ENCODE peak calls at places on chromosomes 16 and 17, in seven cellular contexts. U is K562, R is HepG2, J is SK-N-SH, M is HCT116, E is GM12878, L is H1. C is an unnamed sample.

GRCh38 chr17:29004081-29004692 is 1.6 kb downstream of the SEZ6 start:
- DNase-seq in L (no peak), M (no peak), E (no peak), R (no peak), U (no peak), J (no peak), C (peak)

GRCh38 chr16:1532081-1532760 is 1.2 kb upstream of the TMEM204 start:
- DNase-seq in U (no peak), R (no peak), L (no peak), M (no peak), E (no peak), J (no peak), C (no peak)

GRCh38 chr16:83932955-83933673 is 19.9 kb upstream of the OSGIN1 start:
- DNase-seq in E (no peak), R (no peak), J (no peak), U (no peak), M (no peak), L (no peak), C (no peak)

GRCh38 chr17:32516940-32517711 is 30.3 kb downstream of the CDK5R1 start:
- DNase-seq in U (no peak), E (no peak), R (no peak), L (no peak), M (no peak), J (no peak), C (no peak)

GRCh38 chr17:5500247-5500803 is 14.0 kb downstream of the MIS12 start:
- DNase-seq in M (no peak), U (no peak), R (no peak), L (no peak), E (no peak), J (no peak), C (no peak)

GRCh38 chr16:57688987-57689771 is 5.4 kb upstream of the DRC7 start:
- DNase-seq in E (no peak), L (no peak), M (no peak), J (peak), U (no peak), R (no peak), C (no peak)

GRCh38 chr17:61211233-61211632 is 188.4 kb upstream of the TBX2 start:
- DNase-seq in M (no peak), U (no peak), J (no peak), R (no peak), L (no peak), E (no peak), C (no peak)

GRCh38 chr16:66972983-66973382 is 11.9 kb downstream of the CES3 start:
- DNase-seq in L (no peak), E (no peak), U (no peak), J (no peak), R (no peak), M (no peak), C (no peak)

GRCh38 chr16:69619514-69619913 is 53.7 kb downstream of the NFAT5 start:
- DNase-seq in M (no peak), L (no peak), U (peak), E (no peak), J (peak), R (no peak), C (no peak)

GRCh38 chr16:89330177-89330856 is 112.8 kb downstream of the ZNF778 start:
- DNase-seq in R (peak), L (no peak), U (peak), J (no peak), E (no peak), M (peak), C (no peak)

GRCh38 chr17:12519956-12520594 is 145.6 kb upstream of the MYOCD start:
- DNase-seq in J (no peak), M (no peak), R (no peak), L (no peak), U (no peak), E (no peak), C (no peak)

GRCh38 chr17:43020789-43021738 is 1.1 kb downstream of the VAT1 start:
- DNase-seq in E (no peak), U (peak), J (peak), R (peak), M (no peak), L (peak), C (peak)

GRCh38 chr17:77372444-77373297 is 231.9 kb downstream of the SEC14L1 start:
- DNase-seq in R (peak), J (peak), E (no peak), U (peak), M (no peak), L (peak), C (no peak)

GRCh38 chr17:80887639-80888175 is 103.9 kb upstream of the CHMP6 start:
- DNase-seq in R (no peak), E (no peak), J (no peak), L (no peak), U (no peak), M (no peak), C (no peak)

GRCh38 chr16:76428858-76429257 is 151.7 kb downstream of the CNTNAP4 start:
- DNase-seq in R (peak), M (no peak), U (no peak), E (no peak), L (no peak), J (no peak), C (no peak)

GRCh38 chr17:31571124-31571892 is 179.8 kb downstream of the RAB11FIP4 start:
- DNase-seq in R (no peak), M (no peak), E (no peak), L (no peak), U (no peak), J (no peak), C (no peak)

GRCh38 chr17:50363217-50364060 is 9.5 kb downstream of the MRPL27 start:
- DNase-seq in U (no peak), E (no peak), J (peak), L (peak), R (peak), M (no peak), C (no peak)

GRCh38 chr17:62653831-62654829 is 26.7 kb downstream of the MRC2 start:
- DNase-seq in L (no peak), U (peak), J (peak), M (no peak), R (no peak), E (no peak), C (peak)

GRCh38 chr17:4156750-4157381 is 13.9 kb downstream of the CYB5D2 start:
- DNase-seq in E (no peak), U (peak), R (no peak), M (no peak), L (peak), J (no peak), C (no peak)

GRCh38 chr17:7745748-7746470 is 28.4 kb downstream of the DNAH2 start:
- DNase-seq in U (no peak), E (no peak), L (no peak), M (peak), R (peak), J (no peak), C (no peak)

GRCh38 chr16:50335198-50335958 is 33.4 kb downstream of the BRD7 start:
- DNase-seq in J (no peak), R (no peak), U (no peak), E (no peak), L (no peak), M (no peak), C (no peak)

GRCh38 chr17:61568219-61569072 is 22.6 kb downstream of the NACA2 start:
- DNase-seq in E (no peak), R (peak), U (no peak), M (peak), J (no peak), L (no peak), C (peak)

GRCh38 chr17:4998027-4998665 is 396 bp downstream of the KIF1C start:
- DNase-seq in J (peak), R (peak), E (no peak), M (no peak), L (peak), U (no peak), C (peak)

GRCh38 chr16:69077251-69077650 is 28.2 kb upstream of the HAS3 start:
- DNase-seq in E (no peak), R (no peak), M (peak), J (no peak), U (no peak), L (no peak), C (no peak)

GRCh38 chr16:55370762-55371482 is 46.9 kb downstream of the IRX6 start:
- DNase-seq in M (no peak), L (peak), R (peak), J (peak), E (no peak), U (no peak), C (peak)

GRCh38 chr16:24977673-24978065 is 37.5 kb downstream of the ARHGAP17 start:
- DNase-seq in J (no peak), E (no peak), R (peak), U (no peak), M (no peak), L (no peak), C (no peak)

GRCh38 chr16:57616241-57616640 is 12.2 kb upstream of the ADGRG1 start:
- DNase-seq in U (no peak), J (peak), R (no peak), L (peak), E (no peak), M (no peak), C (no peak)

GRCh38 chr16:31201511-31202401 is 804 bp downstream of the PYCARD start:
- DNase-seq in J (peak), M (no peak), R (no peak), U (peak), E (no peak), L (peak), C (no peak)

GRCh38 chr16:31199430-31200041 is 3.0 kb downstream of the PYCARD start:
- DNase-seq in R (no peak), E (no peak), L (no peak), U (no peak), J (no peak), M (no peak), C (no peak)

GRCh38 chr16:31198207-31198882 is 4.2 kb downstream of the PYCARD start:
- DNase-seq in R (no peak), E (no peak), U (no peak), L (no peak), M (no peak), J (no peak), C (no peak)

GRCh38 chr16:31202402-31203385 is at the start of gene PYCARD:
- DNase-seq in L (peak), U (peak), J (peak), M (no peak), R (no peak), E (no peak), C (no peak)

GRCh38 chr16:31200821-31201510 is 1.6 kb downstream of the PYCARD start:
- DNase-seq in R (no peak), J (no peak), E (no peak), M (no peak), U (no peak), L (no peak), C (no peak)
- TF ChIP-seq JUND in R (no peak), J (no peak), E (no peak), M (no peak), U (no peak), L (no peak), C (no peak)

GRCh38 chr17:66829883-66830282 is 5.0 kb upstream of the CACNG5 start:
- DNase-seq in J (no peak), U (no peak), L (no peak), E (no peak), R (no peak), M (no peak), C (no peak)
- TF ChIP-seq JUND in J (no peak), U (no peak), L (no peak), E (no peak), R (no peak), M (no peak), C (no peak)

GRCh38 chr16:84999857-85000480 is 11.4 kb downstream of the ZDHHC7 start:
- DNase-seq in U (no peak), L (no peak), R (no peak), M (no peak), J (no peak), E (no peak), C (no peak)
- TF ChIP-seq JUND in U (no peak), L (no peak), R (no peak), M (no peak), J (no peak), E (no peak), C (no peak)

GRCh38 chr17:41690497-41690896 is 1.8 kb downstream of the EIF1 start:
- DNase-seq in L (no peak), R (no peak), E (no peak), J (no peak), M (no peak), U (no peak), C (no peak)

GRCh38 chr17:41691031-41691777 is 2.5 kb downstream of the EIF1 start:
- DNase-seq in M (no peak), R (no peak), L (no peak), U (no peak), J (no peak), E (no peak), C (no peak)

GRCh38 chr17:41688641-41689496 is at the start of gene EIF1:
- DNase-seq in M (peak), R (peak), L (peak), U (peak), J (peak), E (peak), C (peak)

GRCh38 chr17:41687828-41688640 is 651 bp upstream of the EIF1 start:
- DNase-seq in L (peak), R (peak), J (peak), M (no peak), U (no peak), E (no peak), C (peak)

GRCh38 chr17:41689497-41690299 is 1.0 kb downstream of the EIF1 start:
- DNase-seq in E (no peak), L (peak), R (peak), U (no peak), M (no peak), J (peak), C (no peak)
- TF ChIP-seq JUND in E (no peak), L (no peak), R (peak), U (no peak), M (no peak), J (no peak), C (no peak)

GRCh38 chr17:67152824-67153223 is 92.2 kb downstream of the HELZ start:
- DNase-seq in U (no peak), E (no peak), R (no peak), M (no peak), J (no peak), L (no peak), C (no peak)

GRCh38 chr17:67150826-67151225 is 94.2 kb downstream of the HELZ start:
- DNase-seq in U (no peak), J (no peak), L (no peak), R (no peak), M (no peak), E (no peak), C (no peak)

GRCh38 chr17:67156269-67157199 is 88.5 kb downstream of the HELZ start:
- DNase-seq in J (no peak), L (no peak), M (no peak), U (no peak), E (no peak), R (no peak), C (no peak)

GRCh38 chr17:67148352-67148751 is 96.6 kb downstream of the HELZ start:
- DNase-seq in R (no peak), E (no peak), U (no peak), M (no peak), L (no peak), J (no peak), C (no peak)

GRCh38 chr17:67151717-67152116 is 93.3 kb downstream of the HELZ start:
- DNase-seq in U (no peak), E (no peak), L (no peak), M (peak), J (no peak), R (no peak), C (no peak)
- TF ChIP-seq JUND in U (no peak), E (no peak), L (no peak), M (peak), J (peak), R (no peak), C (no peak)

DNA sequence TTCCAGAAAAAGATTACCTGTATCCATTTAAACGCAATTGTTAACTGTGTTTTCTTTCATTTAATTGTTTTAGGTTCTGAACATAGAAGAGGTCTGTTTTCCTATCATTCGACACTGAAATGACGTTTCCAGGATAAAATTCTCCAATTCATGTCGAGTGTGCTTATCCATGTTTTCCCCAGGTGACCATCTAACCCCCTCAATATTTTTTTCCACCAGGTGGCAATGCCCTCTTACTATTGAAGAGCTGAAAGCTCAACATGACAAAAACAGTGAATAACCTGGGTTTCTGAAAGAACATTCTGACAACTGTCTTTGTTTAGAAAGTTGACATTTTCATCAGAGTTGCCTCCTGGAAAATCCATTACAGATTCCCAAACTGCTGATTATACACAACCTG is 948.7 kb downstream of the KCNJ2 start:
- DNase-seq in M (peak), J (peak), L (no peak), U (no peak), E (no peak), R (no peak), C (peak)
- TF ChIP-seq JUND in M (no peak), J (no peak), L (no peak), U (no peak), E (no peak), R (no peak), C (no peak)

DNA sequence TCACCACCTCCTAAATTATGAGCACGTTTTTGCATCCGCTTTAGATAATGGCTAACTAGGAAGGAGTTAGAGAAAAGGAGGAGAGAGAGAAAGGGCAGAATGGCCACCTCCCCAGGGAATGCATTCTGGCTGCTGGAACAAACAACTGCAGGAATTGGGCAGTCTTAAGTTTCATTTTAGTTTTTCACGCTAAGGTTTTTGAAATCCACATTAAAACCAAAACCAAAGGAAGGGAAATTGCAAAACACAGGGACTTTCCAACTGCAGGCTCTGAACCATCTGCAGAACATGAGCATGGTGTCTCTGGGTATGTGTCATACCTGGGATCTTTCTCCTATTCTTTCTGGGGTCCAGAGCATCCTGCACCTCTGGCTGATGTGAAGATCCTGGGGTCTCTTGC is 12.1 kb upstream of the CCL8 start:
- DNase-seq in M (no peak), E (no peak), L (no peak), R (no peak), U (no peak), J (no peak), C (no peak)
- TF ChIP-seq JUND in M (no peak), E (no peak), L (no peak), R (no peak), U (no peak), J (no peak), C (no peak)